ENCODE peak calls at places on chromosomes 11 and 22, in seven cellular contexts. P is NCI-H1092; E is activated T-cell treated with anti-CD3 and anti-CD28 coated beads, Interleukin-2, amount 50 U/mL, for 4 hours; Q is GM06990; F is HFFc6; O is colonic mucosa; T is HTR-8/SVneo. J is an unnamed sample.

GRCh38 chr11:6631356-6631890 is 12.2 kb upstream of the TPP1 start:
- DNase-seq in Q (no peak), O (no peak), E (no peak), P (no peak), F (no peak), T (no peak), J (no peak)

GRCh38 chr11:33040862-33041453 is 1.6 kb downstream of the TCP11L1 start:
- DNase-seq in O (no peak), Q (no peak), T (no peak), E (no peak), F (no peak), P (no peak), J (no peak)

GRCh38 chr11:29051935-29052334 is 943.7 kb downstream of the METTL15 start:
- DNase-seq in Q (no peak), O (no peak), F (no peak), T (no peak), P (no peak), E (no peak), J (no peak)

GRCh38 chr11:47155914-47156313 is 20.8 kb downstream of the ARFGAP2 start:
- DNase-seq in Q (no peak), T (no peak), E (no peak), P (no peak), F (no peak), O (no peak), J (no peak)

GRCh38 chr11:120651396-120651795 is 139.8 kb downstream of the GRIK4 start:
- DNase-seq in Q (no peak), T (no peak), O (no peak), P (no peak), F (no peak), E (no peak), J (no peak)

GRCh38 chr11:56089697-56090096 is 3.4 kb upstream of the OR8I2 start:
- DNase-seq in O (no peak), F (no peak), P (no peak), Q (no peak), T (no peak), E (no peak), J (no peak)

GRCh38 chr11:47917643-47918369 is 62.6 kb upstream of the PTPRJ start:
- DNase-seq in Q (peak; percentile 42), P (peak; percentile 95), O (peak; percentile 70), T (peak; percentile 54), E (no peak), F (no peak), J (peak; percentile 85)

GRCh38 chr11:66600219-66600923 is 7.4 kb downstream of the CCS start:
- DNase-seq in Q (no peak), P (no peak), T (no peak), E (no peak), F (no peak), O (no peak), J (no peak)

GRCh38 chr22:31235076-31235475 is 23.0 kb downstream of the LIMK2 start:
- DNase-seq in E (no peak), Q (no peak), O (no peak), T (no peak), P (no peak), F (no peak), J (no peak)

GRCh38 chr22:49662681-49663080 is 165.0 kb downstream of the BRD1 start:
- DNase-seq in O (no peak), T (no peak), E (no peak), Q (no peak), P (no peak), F (no peak), J (no peak)

GRCh38 chr11:2844116-2844515 is 41.5 kb downstream of the CDKN1C start:
- DNase-seq in F (no peak), O (no peak), E (no peak), T (no peak), P (no peak), Q (no peak), J (peak; percentile 8)

GRCh38 chr11:80533463-80533862 is 1092.6 kb upstream of the TENM4 start:
- DNase-seq in Q (no peak), E (no peak), P (no peak), T (no peak), F (no peak), O (peak; percentile 25), J (no peak)

GRCh38 chr11:111574373-111575230 is 27.6 kb upstream of the SIK2 start:
- DNase-seq in F (no peak), P (peak; percentile 23), Q (no peak), E (no peak), T (no peak), O (no peak), J (no peak)

GRCh38 chr11:107691003-107691402 is 20.9 kb downstream of the SLN start:
- DNase-seq in F (peak; percentile 30), Q (no peak), O (no peak), P (no peak), E (no peak), T (no peak), J (no peak)

GRCh38 chr11:57763568-57763967 is 2.0 kb downstream of the CTNND1 start:
- DNase-seq in E (no peak), Q (no peak), O (peak; percentile 41), F (peak; percentile 55), P (no peak), T (no peak), J (no peak)

GRCh38 chr11:65445101-65445603 is 22.6 kb downstream of the NEAT1 start:
- DNase-seq in O (no peak), T (no peak), F (no peak), Q (peak; percentile 25), P (no peak), E (no peak), J (no peak)

GRCh38 chr22:22748297-22748743 is 103.9 kb downstream of the GGTLC2 start:
- DNase-seq in T (peak; percentile 11), F (peak; percentile 43), O (peak; percentile 50), P (no peak), E (peak; percentile 18), Q (no peak), J (no peak)

GRCh38 chr22:41367680-41368542 is 13.8 kb upstream of the TEF start:
- DNase-seq in F (peak; percentile 34), E (no peak), Q (no peak), T (no peak), P (no peak), O (peak; percentile 31), J (no peak)

GRCh38 chr11:64772318-64773018 is 5.9 kb downstream of the SF1 start:
- DNase-seq in O (no peak), P (no peak), Q (no peak), T (no peak), F (no peak), E (no peak), J (no peak)

GRCh38 chr11:117823941-117824420 is 563 bp downstream of the FXYD2 start:
- DNase-seq in E (no peak), F (no peak), Q (no peak), P (no peak), O (peak; percentile 49), T (no peak), J (no peak)

GRCh38 chr22:45230026-45230845 is 10.5 kb downstream of the KIAA0930 start:
- DNase-seq in P (no peak), O (no peak), T (no peak), Q (no peak), F (no peak), E (no peak), J (no peak)

GRCh38 chr11:116830184-116830912 is 641 bp downstream of the APOC3 start:
- DNase-seq in Q (no peak), T (no peak), O (no peak), F (no peak), E (no peak), P (no peak), J (no peak)

GRCh38 chr11:63769044-63769718 is 606 bp upstream of the ZFTA start:
- DNase-seq in P (no peak), F (no peak), E (peak; percentile 36), T (peak; percentile 35), O (peak; percentile 32), Q (peak; percentile 64), J (no peak)

GRCh38 chr11:128523616-128524015 is 63.7 kb downstream of the ETS1 start:
- DNase-seq in Q (no peak), P (no peak), O (no peak), F (no peak), T (no peak), E (no peak), J (no peak)

GRCh38 chr11:46348986-46349401 is 1.7 kb downstream of the DGKZ start:
- DNase-seq in P (no peak), Q (no peak), F (no peak), O (no peak), T (no peak), E (peak; percentile 48), J (no peak)

GRCh38 chr11:62974848-62975522 is 9.8 kb downstream of the SLC22A6 start:
- DNase-seq in P (peak; percentile 88), E (no peak), Q (no peak), T (peak; percentile 44), F (no peak), O (peak; percentile 88), J (peak; percentile 36)

GRCh38 chr11:112856591-112856990 is 104.6 kb upstream of the NCAM1 start:
- DNase-seq in F (no peak), T (no peak), E (no peak), P (no peak), Q (no peak), O (no peak), J (no peak)

GRCh38 chr22:26751217-26751616 is 93.8 kb downstream of the MIAT start:
- DNase-seq in F (no peak), O (no peak), P (peak; percentile 7), T (no peak), Q (peak; percentile 11), E (no peak), J (no peak)

GRCh38 chr22:25970348-25970995 is 198.8 kb upstream of the SEZ6L start:
- DNase-seq in Q (no peak), O (no peak), F (no peak), P (peak; percentile 73), E (no peak), T (no peak), J (no peak)

GRCh38 chr11:20536784-20537183 is 62.6 kb upstream of the SLC6A5 start:
- DNase-seq in T (no peak), P (no peak), F (no peak), E (no peak), O (no peak), Q (no peak), J (no peak)

GRCh38 chr11:125394306-125394705 is 101.8 kb downstream of the FEZ1 start:
- DNase-seq in F (no peak), Q (no peak), T (no peak), O (no peak), P (no peak), E (no peak), J (no peak)

GRCh38 chr11:15955595-15955994 is 400.8 kb downstream of the SOX6 start:
- DNase-seq in T (no peak), E (no peak), P (no peak), Q (no peak), O (no peak), F (no peak), J (no peak)

GRCh38 chr22:42328130-42328821 is 57.8 kb upstream of the TCF20 start:
- DNase-seq in E (no peak), T (no peak), Q (no peak), O (no peak), P (no peak), F (no peak), J (no peak)

GRCh38 chr11:36594316-36594989 is at the start of gene IFTAP:
- DNase-seq in Q (no peak), T (peak; percentile 85), O (peak; percentile 63), F (peak; percentile 88), E (peak; percentile 5), P (peak; percentile 84), J (peak; percentile 88)

GRCh38 chr11:20047006-20047405 is 113.3 kb downstream of the DBX1 start:
- DNase-seq in F (no peak), E (no peak), O (no peak), Q (no peak), P (no peak), T (no peak), J (no peak)

GRCh38 chr11:37002831-37003230 is 404.8 kb upstream of the RAG2 start:
- DNase-seq in F (no peak), O (no peak), Q (no peak), P (no peak), T (no peak), E (no peak), J (no peak)

GRCh38 chr22:36946436-36947158 is 33.2 kb downstream of the CSF2RB start:
- DNase-seq in O (no peak), T (no peak), Q (no peak), E (no peak), F (no peak), P (no peak), J (no peak)

J was measured in HCT116.